ENCODE peak calls at places on chromosome 11, in seven cellular contexts. One of them, this sample, is unnamed.

GRCh38 chr11:112841719-112842118 is 119.5 kb upstream of the NCAM1 start:
- DNase-seq in CD8-positive, alpha-beta T cell: no peak
- DNase-seq in stimulated activated CD4-positive, alpha-beta T cell treated with anti-CD3 and anti-CD28 coated beads, Interleukin-1b, Interleukin-23, amount 100 ng/mL, for 1 hour: no peak
- DNase-seq in progenitor cell of endocrine pancreas: no peak
- DNase-seq in MG63: no peak
- DNase-seq in stromal cell of bone marrow: no peak
- DNase-seq in EH: no peak
- DNase-seq in this sample: peak

GRCh38 chr11:39628311-39628710 is 1831.1 kb downstream of the LRRC4C start:
- DNase-seq in stromal cell of bone marrow: no peak
- DNase-seq in EH: no peak
- DNase-seq in CD8-positive, alpha-beta T cell: no peak
- DNase-seq in stimulated activated CD4-positive, alpha-beta T cell treated with anti-CD3 and anti-CD28 coated beads, Interleukin-1b, Interleukin-23, amount 100 ng/mL, for 1 hour: no peak
- DNase-seq in progenitor cell of endocrine pancreas: no peak
- DNase-seq in MG63: no peak
- DNase-seq in this sample: no peak

GRCh38 chr11:34621876-34622275 is 983 bp downstream of the EHF start:
- DNase-seq in stromal cell of bone marrow: no peak
- DNase-seq in stimulated activated CD4-positive, alpha-beta T cell treated with anti-CD3 and anti-CD28 coated beads, Interleukin-1b, Interleukin-23, amount 100 ng/mL, for 1 hour: no peak
- DNase-seq in CD8-positive, alpha-beta T cell: no peak
- DNase-seq in EH: no peak
- DNase-seq in progenitor cell of endocrine pancreas: no peak
- DNase-seq in MG63: no peak
- DNase-seq in this sample: no peak

GRCh38 chr11:12880327-12880726 is 128.8 kb upstream of the RASSF10 start:
- DNase-seq in EH: no peak
- DNase-seq in progenitor cell of endocrine pancreas: no peak
- DNase-seq in CD8-positive, alpha-beta T cell: no peak
- DNase-seq in stromal cell of bone marrow: no peak
- DNase-seq in MG63: no peak
- DNase-seq in stimulated activated CD4-positive, alpha-beta T cell treated with anti-CD3 and anti-CD28 coated beads, Interleukin-1b, Interleukin-23, amount 100 ng/mL, for 1 hour: no peak
- DNase-seq in this sample: no peak

GRCh38 chr11:28346209-28346608 is 238.0 kb downstream of the METTL15 start:
- DNase-seq in progenitor cell of endocrine pancreas: no peak
- DNase-seq in stimulated activated CD4-positive, alpha-beta T cell treated with anti-CD3 and anti-CD28 coated beads, Interleukin-1b, Interleukin-23, amount 100 ng/mL, for 1 hour: no peak
- DNase-seq in stromal cell of bone marrow: no peak
- DNase-seq in CD8-positive, alpha-beta T cell: no peak
- DNase-seq in EH: peak
- DNase-seq in MG63: no peak
- DNase-seq in this sample: no peak

GRCh38 chr11:112025682-112026081 is 474 bp downstream of the DLAT start:
- DNase-seq in EH: peak
- DNase-seq in stimulated activated CD4-positive, alpha-beta T cell treated with anti-CD3 and anti-CD28 coated beads, Interleukin-1b, Interleukin-23, amount 100 ng/mL, for 1 hour: no peak
- DNase-seq in progenitor cell of endocrine pancreas: no peak
- DNase-seq in MG63: no peak
- DNase-seq in CD8-positive, alpha-beta T cell: no peak
- DNase-seq in stromal cell of bone marrow: no peak
- DNase-seq in this sample: no peak

GRCh38 chr11:6505577-6506240 is 8.6 kb downstream of the DNHD1 start:
- DNase-seq in CD8-positive, alpha-beta T cell: no peak
- DNase-seq in EH: peak
- DNase-seq in stromal cell of bone marrow: peak
- DNase-seq in MG63: no peak
- DNase-seq in progenitor cell of endocrine pancreas: no peak
- DNase-seq in stimulated activated CD4-positive, alpha-beta T cell treated with anti-CD3 and anti-CD28 coated beads, Interleukin-1b, Interleukin-23, amount 100 ng/mL, for 1 hour: no peak
- DNase-seq in this sample: peak

GRCh38 chr11:122850076-122850631 is 11.9 kb downstream of the CRTAM start:
- DNase-seq in CD8-positive, alpha-beta T cell: peak
- DNase-seq in stromal cell of bone marrow: no peak
- DNase-seq in progenitor cell of endocrine pancreas: no peak
- DNase-seq in EH: peak
- DNase-seq in stimulated activated CD4-positive, alpha-beta T cell treated with anti-CD3 and anti-CD28 coated beads, Interleukin-1b, Interleukin-23, amount 100 ng/mL, for 1 hour: no peak
- DNase-seq in MG63: peak
- DNase-seq in this sample: peak

GRCh38 chr11:64173616-64174355 is 7.9 kb upstream of the MACROD1 start:
- DNase-seq in stromal cell of bone marrow: no peak
- DNase-seq in CD8-positive, alpha-beta T cell: no peak
- DNase-seq in EH: peak
- DNase-seq in progenitor cell of endocrine pancreas: no peak
- DNase-seq in MG63: no peak
- DNase-seq in stimulated activated CD4-positive, alpha-beta T cell treated with anti-CD3 and anti-CD28 coated beads, Interleukin-1b, Interleukin-23, amount 100 ng/mL, for 1 hour: no peak
- DNase-seq in this sample: no peak

GRCh38 chr11:128720522-128720985 is 26.7 kb downstream of the FLI1 start:
- DNase-seq in progenitor cell of endocrine pancreas: peak
- DNase-seq in stimulated activated CD4-positive, alpha-beta T cell treated with anti-CD3 and anti-CD28 coated beads, Interleukin-1b, Interleukin-23, amount 100 ng/mL, for 1 hour: no peak
- DNase-seq in CD8-positive, alpha-beta T cell: no peak
- DNase-seq in EH: no peak
- DNase-seq in stromal cell of bone marrow: no peak
- DNase-seq in MG63: no peak
- DNase-seq in this sample: peak

GRCh38 chr11:5726351-5726750 is 9.9 kb upstream of the OR56B1 start:
- DNase-seq in stromal cell of bone marrow: no peak
- DNase-seq in progenitor cell of endocrine pancreas: no peak
- DNase-seq in EH: no peak
- DNase-seq in CD8-positive, alpha-beta T cell: no peak
- DNase-seq in MG63: no peak
- DNase-seq in stimulated activated CD4-positive, alpha-beta T cell treated with anti-CD3 and anti-CD28 coated beads, Interleukin-1b, Interleukin-23, amount 100 ng/mL, for 1 hour: no peak
- DNase-seq in this sample: no peak

GRCh38 chr11:75668508-75669297 is at the start of gene MAP6:
- DNase-seq in CD8-positive, alpha-beta T cell: no peak
- DNase-seq in EH: peak
- DNase-seq in stromal cell of bone marrow: no peak
- DNase-seq in MG63: no peak
- DNase-seq in progenitor cell of endocrine pancreas: no peak
- DNase-seq in stimulated activated CD4-positive, alpha-beta T cell treated with anti-CD3 and anti-CD28 coated beads, Interleukin-1b, Interleukin-23, amount 100 ng/mL, for 1 hour: no peak
- DNase-seq in this sample: peak

GRCh38 chr11:64358907-64359711 is at the start of gene RPS6KA4:
- DNase-seq in CD8-positive, alpha-beta T cell: peak
- DNase-seq in stromal cell of bone marrow: no peak
- DNase-seq in MG63: peak
- DNase-seq in stimulated activated CD4-positive, alpha-beta T cell treated with anti-CD3 and anti-CD28 coated beads, Interleukin-1b, Interleukin-23, amount 100 ng/mL, for 1 hour: no peak
- DNase-seq in progenitor cell of endocrine pancreas: no peak
- DNase-seq in EH: peak
- DNase-seq in this sample: peak

GRCh38 chr11:88402192-88402715 is 64.7 kb upstream of the CTSC start:
- DNase-seq in EH: peak
- DNase-seq in CD8-positive, alpha-beta T cell: no peak
- DNase-seq in stromal cell of bone marrow: peak
- DNase-seq in MG63: peak
- DNase-seq in progenitor cell of endocrine pancreas: no peak
- DNase-seq in stimulated activated CD4-positive, alpha-beta T cell treated with anti-CD3 and anti-CD28 coated beads, Interleukin-1b, Interleukin-23, amount 100 ng/mL, for 1 hour: no peak
- DNase-seq in this sample: no peak

GRCh38 chr11:34890089-34890488 is 26.1 kb downstream of the APIP start:
- DNase-seq in CD8-positive, alpha-beta T cell: no peak
- DNase-seq in EH: no peak
- DNase-seq in MG63: no peak
- DNase-seq in stimulated activated CD4-positive, alpha-beta T cell treated with anti-CD3 and anti-CD28 coated beads, Interleukin-1b, Interleukin-23, amount 100 ng/mL, for 1 hour: no peak
- DNase-seq in stromal cell of bone marrow: no peak
- DNase-seq in progenitor cell of endocrine pancreas: no peak
- DNase-seq in this sample: no peak

GRCh38 chr11:75773595-75774353 is 5.2 kb downstream of the DGAT2 start:
- DNase-seq in EH: no peak
- DNase-seq in MG63: no peak
- DNase-seq in stimulated activated CD4-positive, alpha-beta T cell treated with anti-CD3 and anti-CD28 coated beads, Interleukin-1b, Interleukin-23, amount 100 ng/mL, for 1 hour: no peak
- DNase-seq in CD8-positive, alpha-beta T cell: no peak
- DNase-seq in progenitor cell of endocrine pancreas: no peak
- DNase-seq in stromal cell of bone marrow: no peak
- DNase-seq in this sample: no peak

GRCh38 chr11:60762851-60763691 is 6.4 kb downstream of the MS4A15 start:
- DNase-seq in stimulated activated CD4-positive, alpha-beta T cell treated with anti-CD3 and anti-CD28 coated beads, Interleukin-1b, Interleukin-23, amount 100 ng/mL, for 1 hour: no peak
- DNase-seq in CD8-positive, alpha-beta T cell: no peak
- DNase-seq in MG63: no peak
- DNase-seq in progenitor cell of endocrine pancreas: no peak
- DNase-seq in stromal cell of bone marrow: no peak
- DNase-seq in EH: no peak
- DNase-seq in this sample: no peak

GRCh38 chr11:67412495-67413179 is 2.8 kb upstream of the CARNS1 start:
- DNase-seq in EH: no peak
- DNase-seq in MG63: no peak
- DNase-seq in stimulated activated CD4-positive, alpha-beta T cell treated with anti-CD3 and anti-CD28 coated beads, Interleukin-1b, Interleukin-23, amount 100 ng/mL, for 1 hour: no peak
- DNase-seq in CD8-positive, alpha-beta T cell: no peak
- DNase-seq in stromal cell of bone marrow: no peak
- DNase-seq in progenitor cell of endocrine pancreas: no peak
- DNase-seq in this sample: no peak

GRCh38 chr11:130740819-130741218 is 175.5 kb downstream of the SNX19 start:
- DNase-seq in MG63: no peak
- DNase-seq in progenitor cell of endocrine pancreas: no peak
- DNase-seq in CD8-positive, alpha-beta T cell: no peak
- DNase-seq in stimulated activated CD4-positive, alpha-beta T cell treated with anti-CD3 and anti-CD28 coated beads, Interleukin-1b, Interleukin-23, amount 100 ng/mL, for 1 hour: no peak
- DNase-seq in EH: peak
- DNase-seq in stromal cell of bone marrow: no peak
- DNase-seq in this sample: no peak

This sample was measured in immature natural killer cell.